ENCODE peak calls at places on chromosomes 2 and 18, in nine cellular contexts. W is NCI-H1694; K is activated CD8-positive, alpha-beta memory T cell treated with anti-CD3 and anti-CD28 coated beads for 48 hours; S is GM13976; R is adrenal gland; D is adipocyte; F is astrocyte of the spinal cord; U is HEK293T; I is ELR. P is an unnamed sample.

GRCh38 chr2:30230855-30231725 is at the start of gene LBH:
- DNase-seq in S (peak; percentile 95), U (peak; percentile 88), W (peak; percentile 74), I (peak; percentile 31), K (peak; percentile 93), R (peak; percentile 65), D (peak; percentile 95), F (peak; percentile 84), P (peak; percentile 92)

GRCh38 chr2:98734823-98735260 is 3.9 kb upstream of the MGAT4A start:
- DNase-seq in W (no peak), R (no peak), D (no peak), S (no peak), I (no peak), F (no peak), U (no peak), K (no peak), P (no peak)

GRCh38 chr2:31066594-31066993 is 71.6 kb downstream of the GALNT14 start:
- DNase-seq in F (no peak), K (no peak), I (no peak), U (no peak), W (no peak), D (no peak), R (no peak), S (no peak), P (no peak)

GRCh38 chr2:42758751-42759150 is 5.2 kb downstream of the OXER1 start:
- DNase-seq in W (no peak), S (no peak), U (no peak), F (no peak), K (no peak), R (no peak), I (no peak), D (no peak), P (no peak)

GRCh38 chr2:42007596-42007995 is 40.2 kb upstream of the PKDCC start:
- DNase-seq in R (no peak), W (no peak), K (no peak), U (no peak), D (no peak), F (no peak), S (no peak), I (no peak), P (no peak)

GRCh38 chr2:238243496-238244076 is 3.7 kb upstream of the HES6 start:
- DNase-seq in K (no peak), S (no peak), F (no peak), I (no peak), U (no peak), D (no peak), R (no peak), W (no peak), P (no peak)

GRCh38 chr2:237025090-237025865 is 60.4 kb upstream of the COPS8 start:
- DNase-seq in K (no peak), R (no peak), I (peak; percentile 87), S (no peak), W (no peak), U (no peak), F (peak; percentile 87), D (peak; percentile 85), P (no peak)

GRCh38 chr2:26692814-26693286 is 328 bp downstream of the KCNK3 start:
- DNase-seq in S (no peak), K (no peak), R (no peak), W (no peak), F (peak; percentile 15), D (peak; percentile 60), I (peak; percentile 47), U (peak; percentile 58), P (no peak)

GRCh38 chr2:217125004-217125403 is 265.1 kb upstream of the TNP1 start:
- DNase-seq in R (no peak), U (no peak), W (no peak), F (no peak), K (no peak), I (no peak), S (no peak), D (no peak), P (no peak)

GRCh38 chr2:239227661-239228371 is 173.0 kb downstream of the HDAC4 start:
- DNase-seq in R (peak; percentile 73), S (no peak), F (no peak), U (no peak), K (no peak), D (no peak), I (peak; percentile 14), W (peak; percentile 15), P (no peak)

GRCh38 chr2:73892631-73893329 is at the start of gene ACTG2:
- DNase-seq in K (no peak), R (no peak), U (no peak), F (peak; percentile 60), W (no peak), D (peak; percentile 29), I (peak; percentile 24), S (no peak), P (peak; percentile 54)

GRCh38 chr2:64534363-64534762 is 10.2 kb downstream of the AFTPH start:
- DNase-seq in R (no peak), W (no peak), U (no peak), F (no peak), S (no peak), K (no peak), D (no peak), I (no peak), P (no peak)

GRCh38 chr2:10911291-10912075 is at the start of gene KCNF1:
- DNase-seq in F (peak; percentile 55), I (peak; percentile 71), W (peak; percentile 90), R (peak; percentile 27), D (peak; percentile 85), S (no peak), U (peak; percentile 52), K (no peak), P (no peak)

GRCh38 chr2:121521359-121521758 is 9.3 kb upstream of the RNU4ATAC start:
- DNase-seq in F (peak; percentile 91), I (no peak), S (no peak), D (no peak), U (no peak), K (no peak), W (no peak), R (no peak), P (no peak)

GRCh38 chr2:239113164-239113563 is 265.3 kb downstream of the TWIST2 start:
- DNase-seq in I (no peak), S (no peak), F (peak; percentile 25), R (no peak), U (no peak), W (no peak), D (no peak), K (no peak), P (peak; percentile 42)

GRCh38 chr18:49464718-49465598 is 4.5 kb upstream of the DYM start:
- DNase-seq in W (no peak), R (no peak), U (peak; percentile 16), D (no peak), F (peak; percentile 70), K (no peak), I (peak; percentile 37), S (no peak), P (no peak)

GRCh38 chr18:32351014-32351413 is 119.7 kb downstream of the GAREM1 start:
- DNase-seq in F (no peak), U (no peak), R (no peak), K (no peak), W (no peak), S (no peak), D (no peak), I (no peak), P (no peak)

GRCh38 chr18:26470011-26470637 is 78.2 kb downstream of the KCTD1 start:
- DNase-seq in K (no peak), W (peak; percentile 64), I (peak; percentile 53), D (no peak), S (peak; percentile 45), R (no peak), F (peak; percentile 36), U (no peak), P (no peak)

GRCh38 chr2:191675807-191676667 is 1.9 kb upstream of the NABP1 start:
- DNase-seq in U (no peak), S (peak; percentile 38), K (no peak), F (no peak), D (no peak), I (peak; percentile 46), R (peak; percentile 39), W (no peak), P (no peak)

GRCh38 chr2:60175290-60175689 is 378.2 kb downstream of the BCL11A start:
- DNase-seq in F (no peak), D (no peak), S (no peak), R (no peak), I (no peak), K (no peak), W (no peak), U (no peak), P (no peak)

GRCh38 chr2:163205696-163206267 is 367.2 kb upstream of the KCNH7 start:
- DNase-seq in F (no peak), W (no peak), I (no peak), D (no peak), K (no peak), U (no peak), R (no peak), S (no peak), P (no peak)

GRCh38 chr2:241129086-241129871 is 20.0 kb downstream of the PASK start:
- DNase-seq in D (peak; percentile 16), K (no peak), S (no peak), W (no peak), I (no peak), R (no peak), U (no peak), F (no peak), P (no peak)

GRCh38 chr2:229843613-229844012 is 78.2 kb downstream of the TRIP12 start:
- DNase-seq in K (no peak), D (no peak), U (no peak), W (no peak), I (no peak), S (no peak), R (peak; percentile 68), F (no peak), P (no peak)

GRCh38 chr2:239832101-239832994 is 192.8 kb downstream of the NDUFA10 start:
- DNase-seq in D (no peak), S (no peak), I (no peak), K (no peak), U (no peak), W (no peak), R (no peak), F (no peak), P (no peak)

GRCh38 chr2:181900007-181900651 is 8.6 kb downstream of the ITPRID2 start:
- DNase-seq in U (no peak), K (no peak), W (no peak), D (no peak), I (no peak), F (no peak), R (no peak), S (no peak), P (no peak)

GRCh38 chr2:105299290-105299689 is 30.2 kb downstream of the TGFBRAP1 start:
- DNase-seq in R (no peak), D (no peak), W (no peak), F (no peak), K (no peak), I (peak; percentile 20), S (no peak), U (peak; percentile 19), P (no peak)

GRCh38 chr2:23286765-23287155 is 98.2 kb upstream of the KLHL29 start:
- DNase-seq in S (no peak), W (no peak), U (no peak), I (peak; percentile 48), F (peak; percentile 42), R (peak; percentile 56), K (no peak), D (peak; percentile 80), P (peak; percentile 81)

GRCh38 chr2:29053223-29053622 is 21.1 kb downstream of the PCARE start:
- DNase-seq in U (no peak), S (no peak), W (no peak), K (no peak), D (no peak), I (peak; percentile 43), R (peak; percentile 33), F (no peak), P (no peak)

GRCh38 chr2:67836861-67837260 is 225.9 kb downstream of the C1D start:
- DNase-seq in R (no peak), W (no peak), K (no peak), F (no peak), U (no peak), S (no peak), D (no peak), I (no peak), P (no peak)

GRCh38 chr2:205352593-205352992 is 329.7 kb upstream of the NRP2 start:
- DNase-seq in U (no peak), K (no peak), F (peak; percentile 25), D (peak; percentile 84), S (no peak), I (peak; percentile 28), R (no peak), W (no peak), P (no peak)

P was measured in uterus.